ENCODE peak calls at places on chromosomes 1 and 21, in nine cellular contexts. One of them, this sample, is unnamed.
A peak's percentile ranks its signal among the peaks of the same experiment; 100 is the strongest.

GRCh38 chr1:162412002-162412401 is at the start of gene SH2D1B:
- DNase-seq in gastrocnemius medialis: no peak
- DNase-seq in left ventricle myocardium inferior: no peak
- DNase-seq in mammary epithelial cell: peak; percentile 54
- DNase-seq in esophagus muscularis mucosa: no peak
- DNase-seq in cardiac muscle cell: no peak
- DNase-seq in suprapubic skin: no peak
- DNase-seq in neural progenitor cell: no peak
- DNase-seq in MM.1S: no peak
- DNase-seq in this sample: no peak

GRCh38 chr1:58584082-58584895 is 7.2 kb upstream of the TACSTD2 start:
- DNase-seq in cardiac muscle cell: peak; percentile 97
- DNase-seq in gastrocnemius medialis: no peak
- DNase-seq in neural progenitor cell: no peak
- DNase-seq in left ventricle myocardium inferior: no peak
- DNase-seq in mammary epithelial cell: peak; percentile 98
- DNase-seq in suprapubic skin: no peak
- DNase-seq in esophagus muscularis mucosa: no peak
- DNase-seq in MM.1S: peak; percentile 36
- DNase-seq in this sample: peak; percentile 89

GRCh38 chr1:11064942-11065341 is 5.1 kb upstream of the SRM start:
- DNase-seq in left ventricle myocardium inferior: no peak
- DNase-seq in MM.1S: no peak
- DNase-seq in mammary epithelial cell: no peak
- DNase-seq in suprapubic skin: no peak
- DNase-seq in gastrocnemius medialis: no peak
- DNase-seq in neural progenitor cell: no peak
- DNase-seq in esophagus muscularis mucosa: no peak
- DNase-seq in cardiac muscle cell: no peak
- DNase-seq in this sample: no peak

GRCh38 chr1:210340751-210341328 is 12.1 kb downstream of the HHAT start:
- DNase-seq in neural progenitor cell: no peak
- DNase-seq in mammary epithelial cell: no peak
- DNase-seq in esophagus muscularis mucosa: no peak
- DNase-seq in suprapubic skin: no peak
- DNase-seq in left ventricle myocardium inferior: no peak
- DNase-seq in MM.1S: no peak
- DNase-seq in cardiac muscle cell: no peak
- DNase-seq in gastrocnemius medialis: no peak
- DNase-seq in this sample: no peak

GRCh38 chr1:216531308-216532239 is 108.3 kb upstream of the USH2A start:
- DNase-seq in cardiac muscle cell: peak; percentile 48
- DNase-seq in neural progenitor cell: no peak
- DNase-seq in MM.1S: peak; percentile 41
- DNase-seq in left ventricle myocardium inferior: no peak
- DNase-seq in mammary epithelial cell: peak; percentile 5
- DNase-seq in esophagus muscularis mucosa: no peak
- DNase-seq in suprapubic skin: no peak
- DNase-seq in gastrocnemius medialis: no peak
- DNase-seq in this sample: no peak

GRCh38 chr1:33494929-33495328 is 22.5 kb downstream of the ZSCAN20 start:
- DNase-seq in neural progenitor cell: no peak
- DNase-seq in left ventricle myocardium inferior: no peak
- DNase-seq in gastrocnemius medialis: no peak
- DNase-seq in mammary epithelial cell: no peak
- DNase-seq in esophagus muscularis mucosa: no peak
- DNase-seq in suprapubic skin: no peak
- DNase-seq in MM.1S: no peak
- DNase-seq in cardiac muscle cell: no peak
- DNase-seq in this sample: no peak

GRCh38 chr1:230083746-230084407 is 16.8 kb downstream of the GALNT2 start:
- DNase-seq in esophagus muscularis mucosa: no peak
- DNase-seq in mammary epithelial cell: no peak
- DNase-seq in cardiac muscle cell: no peak
- DNase-seq in left ventricle myocardium inferior: no peak
- DNase-seq in gastrocnemius medialis: no peak
- DNase-seq in suprapubic skin: no peak
- DNase-seq in MM.1S: no peak
- DNase-seq in neural progenitor cell: no peak
- DNase-seq in this sample: no peak

GRCh38 chr1:14982029-14982428 is 171.5 kb upstream of the TMEM51 start:
- DNase-seq in MM.1S: no peak
- DNase-seq in left ventricle myocardium inferior: no peak
- DNase-seq in esophagus muscularis mucosa: no peak
- DNase-seq in neural progenitor cell: no peak
- DNase-seq in mammary epithelial cell: no peak
- DNase-seq in cardiac muscle cell: no peak
- DNase-seq in gastrocnemius medialis: no peak
- DNase-seq in suprapubic skin: no peak
- DNase-seq in this sample: no peak

GRCh38 chr1:106768501-106768900 is 288.0 kb upstream of the PRMT6 start:
- DNase-seq in mammary epithelial cell: peak; percentile 61
- DNase-seq in gastrocnemius medialis: no peak
- DNase-seq in neural progenitor cell: no peak
- DNase-seq in left ventricle myocardium inferior: no peak
- DNase-seq in MM.1S: no peak
- DNase-seq in esophagus muscularis mucosa: no peak
- DNase-seq in suprapubic skin: no peak
- DNase-seq in cardiac muscle cell: peak; percentile 56
- DNase-seq in this sample: no peak

GRCh38 chr1:203320546-203321272 is 15.4 kb downstream of the BTG2 start:
- DNase-seq in suprapubic skin: no peak
- DNase-seq in gastrocnemius medialis: peak; percentile 25
- DNase-seq in neural progenitor cell: peak; percentile 56
- DNase-seq in left ventricle myocardium inferior: peak; percentile 49
- DNase-seq in MM.1S: peak; percentile 100
- DNase-seq in mammary epithelial cell: peak; percentile 51
- DNase-seq in esophagus muscularis mucosa: no peak
- DNase-seq in cardiac muscle cell: peak; percentile 76
- DNase-seq in this sample: peak; percentile 73

GRCh38 chr1:33502726-33503125 is 30.3 kb downstream of the ZSCAN20 start:
- DNase-seq in esophagus muscularis mucosa: no peak
- DNase-seq in gastrocnemius medialis: no peak
- DNase-seq in MM.1S: no peak
- DNase-seq in mammary epithelial cell: peak; percentile 58
- DNase-seq in cardiac muscle cell: peak; percentile 20
- DNase-seq in suprapubic skin: no peak
- DNase-seq in left ventricle myocardium inferior: no peak
- DNase-seq in neural progenitor cell: no peak
- DNase-seq in this sample: no peak

GRCh38 chr1:88013485-88013884 is 670.6 kb upstream of the PKN2 start:
- DNase-seq in suprapubic skin: no peak
- DNase-seq in MM.1S: no peak
- DNase-seq in gastrocnemius medialis: no peak
- DNase-seq in mammary epithelial cell: peak; percentile 37
- DNase-seq in neural progenitor cell: no peak
- DNase-seq in cardiac muscle cell: peak; percentile 6
- DNase-seq in left ventricle myocardium inferior: no peak
- DNase-seq in esophagus muscularis mucosa: no peak
- DNase-seq in this sample: no peak

GRCh38 chr1:40673452-40673851 is 8.0 kb upstream of the RIMS3 start:
- DNase-seq in esophagus muscularis mucosa: no peak
- DNase-seq in suprapubic skin: no peak
- DNase-seq in cardiac muscle cell: no peak
- DNase-seq in mammary epithelial cell: no peak
- DNase-seq in left ventricle myocardium inferior: no peak
- DNase-seq in MM.1S: no peak
- DNase-seq in neural progenitor cell: no peak
- DNase-seq in gastrocnemius medialis: no peak
- DNase-seq in this sample: no peak

DNA sequence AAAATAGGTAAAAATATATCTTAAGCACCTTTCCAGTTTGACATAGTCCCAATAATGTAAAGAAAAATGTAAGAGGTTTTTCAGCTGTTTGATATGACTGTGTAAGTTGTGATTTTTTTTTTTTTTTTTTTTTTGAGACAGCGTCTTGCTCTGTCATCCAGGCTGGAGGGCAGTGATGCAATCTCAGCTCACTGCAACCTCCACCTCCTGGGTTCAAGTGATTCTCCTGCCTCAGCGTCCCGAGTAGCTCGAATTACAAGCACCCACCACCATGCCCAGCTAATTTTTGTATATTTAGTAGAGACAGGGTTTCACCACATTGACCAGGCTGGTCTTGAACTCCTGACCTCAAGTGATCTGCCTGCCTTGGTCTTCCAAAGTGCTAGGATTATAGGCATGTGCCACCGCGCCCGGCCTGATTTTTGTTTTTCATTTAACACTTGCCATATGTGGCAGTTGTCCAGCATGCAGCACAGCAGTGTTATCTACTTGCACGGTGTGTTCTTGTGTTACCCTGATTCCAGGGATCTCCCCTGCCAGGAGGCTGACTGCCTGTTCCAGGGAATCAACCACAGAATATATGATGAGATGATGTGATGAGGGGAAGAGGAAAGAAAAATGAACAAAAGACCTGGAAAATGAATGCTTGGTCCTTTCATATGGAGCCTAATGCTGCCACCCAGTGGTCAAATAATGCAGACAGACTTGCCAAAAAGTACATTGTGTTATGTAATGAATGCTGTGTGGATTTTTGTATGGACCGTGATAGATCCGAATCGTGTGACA is 79.0 kb downstream of the RAVER2 start:
- DNase-seq in cardiac muscle cell: peak; percentile 86
- DNase-seq in esophagus muscularis mucosa: no peak
- DNase-seq in mammary epithelial cell: peak; percentile 59
- DNase-seq in left ventricle myocardium inferior: peak; percentile 26
- DNase-seq in gastrocnemius medialis: no peak
- DNase-seq in suprapubic skin: no peak
- DNase-seq in neural progenitor cell: peak; percentile 83
- DNase-seq in MM.1S: peak; percentile 68
- DNase-seq in this sample: no peak
- TF ChIP-seq CTCF in cardiac muscle cell: peak; percentile 67
- TF ChIP-seq CTCF in esophagus muscularis mucosa: peak; percentile 81
- TF ChIP-seq CTCF in mammary epithelial cell: peak; percentile 83
- TF ChIP-seq CTCF in left ventricle myocardium inferior: peak; percentile 86
- TF ChIP-seq CTCF in gastrocnemius medialis: peak; percentile 81
- TF ChIP-seq CTCF in suprapubic skin: peak; percentile 61
- TF ChIP-seq CTCF in neural progenitor cell: peak; percentile 94
- TF ChIP-seq CTCF in MM.1S: peak; percentile 82
- TF ChIP-seq CTCF in this sample: peak; percentile 65

GRCh38 chr21:43835861-43836260 is 29.2 kb upstream of the AGPAT3 start:
- DNase-seq in suprapubic skin: no peak
- DNase-seq in MM.1S: no peak
- DNase-seq in mammary epithelial cell: no peak
- DNase-seq in esophagus muscularis mucosa: no peak
- DNase-seq in cardiac muscle cell: no peak
- DNase-seq in left ventricle myocardium inferior: no peak
- DNase-seq in gastrocnemius medialis: no peak
- DNase-seq in neural progenitor cell: no peak
- DNase-seq in this sample: no peak
- H3K4me3 ChIP-seq in suprapubic skin: no peak overlapping the region
- H3K4me3 ChIP-seq in MM.1S: no peak overlapping the region
- H3K4me3 ChIP-seq in mammary epithelial cell: no peak overlapping the region
- H3K4me3 ChIP-seq in esophagus muscularis mucosa: no peak overlapping the region
- H3K4me3 ChIP-seq in cardiac muscle cell: no peak overlapping the region
- H3K4me3 ChIP-seq in left ventricle myocardium inferior: no peak overlapping the region
- H3K4me3 ChIP-seq in gastrocnemius medialis: no peak overlapping the region
- H3K4me3 ChIP-seq in neural progenitor cell: no peak overlapping the region
- H3K4me3 ChIP-seq in this sample: no peak overlapping the region

GRCh38 chr1:110953031-110953430 is 10.7 kb downstream of the LRIF1 start:
- DNase-seq in neural progenitor cell: no peak
- DNase-seq in esophagus muscularis mucosa: no peak
- DNase-seq in left ventricle myocardium inferior: no peak
- DNase-seq in suprapubic skin: no peak
- DNase-seq in gastrocnemius medialis: no peak
- DNase-seq in MM.1S: no peak
- DNase-seq in mammary epithelial cell: no peak
- DNase-seq in cardiac muscle cell: no peak
- DNase-seq in this sample: no peak

GRCh38 chr1:110960777-110961420 is 2.8 kb downstream of the LRIF1 start:
- DNase-seq in suprapubic skin: no peak
- DNase-seq in cardiac muscle cell: no peak
- DNase-seq in MM.1S: no peak
- DNase-seq in neural progenitor cell: no peak
- DNase-seq in mammary epithelial cell: no peak
- DNase-seq in gastrocnemius medialis: no peak
- DNase-seq in esophagus muscularis mucosa: no peak
- DNase-seq in left ventricle myocardium inferior: no peak
- DNase-seq in this sample: no peak

GRCh38 chr1:110957798-110958197 is 5.9 kb downstream of the LRIF1 start:
- DNase-seq in MM.1S: no peak
- DNase-seq in esophagus muscularis mucosa: no peak
- DNase-seq in gastrocnemius medialis: no peak
- DNase-seq in mammary epithelial cell: no peak
- DNase-seq in cardiac muscle cell: no peak
- DNase-seq in left ventricle myocardium inferior: no peak
- DNase-seq in neural progenitor cell: no peak
- DNase-seq in suprapubic skin: no peak
- DNase-seq in this sample: no peak

GRCh38 chr1:110952031-110952430 is 11.7 kb downstream of the LRIF1 start:
- DNase-seq in neural progenitor cell: no peak
- DNase-seq in MM.1S: no peak
- DNase-seq in esophagus muscularis mucosa: no peak
- DNase-seq in left ventricle myocardium inferior: no peak
- DNase-seq in mammary epithelial cell: no peak
- DNase-seq in suprapubic skin: no peak
- DNase-seq in gastrocnemius medialis: no peak
- DNase-seq in cardiac muscle cell: no peak
- DNase-seq in this sample: no peak

GRCh38 chr1:110956586-110956985 is 7.1 kb downstream of the LRIF1 start:
- DNase-seq in suprapubic skin: no peak
- DNase-seq in neural progenitor cell: no peak
- DNase-seq in esophagus muscularis mucosa: no peak
- DNase-seq in gastrocnemius medialis: no peak
- DNase-seq in cardiac muscle cell: no peak
- DNase-seq in mammary epithelial cell: no peak
- DNase-seq in left ventricle myocardium inferior: no peak
- DNase-seq in MM.1S: no peak
- DNase-seq in this sample: no peak
- H3K27ac ChIP-seq in suprapubic skin: no peak overlapping the region
- H3K27ac ChIP-seq in neural progenitor cell: no peak overlapping the region
- H3K27ac ChIP-seq in esophagus muscularis mucosa: no peak overlapping the region
- H3K27ac ChIP-seq in gastrocnemius medialis: no peak overlapping the region
- H3K27ac ChIP-seq in cardiac muscle cell: no peak overlapping the region
- H3K27ac ChIP-seq in mammary epithelial cell: no peak overlapping the region
- H3K27ac ChIP-seq in left ventricle myocardium inferior: no peak overlapping the region
- H3K27ac ChIP-seq in MM.1S: no peak overlapping the region
- H3K27ac ChIP-seq in this sample: no peak overlapping the region

GRCh38 chr21:39456665-39457064 is 4.9 kb downstream of the SH3BGR start:
- DNase-seq in mammary epithelial cell: no peak
- DNase-seq in left ventricle myocardium inferior: no peak
- DNase-seq in neural progenitor cell: peak; percentile 22
- DNase-seq in cardiac muscle cell: no peak
- DNase-seq in gastrocnemius medialis: no peak
- DNase-seq in MM.1S: no peak
- DNase-seq in suprapubic skin: no peak
- DNase-seq in esophagus muscularis mucosa: no peak
- DNase-seq in this sample: no peak
- TF ChIP-seq CTCF in mammary epithelial cell: peak; percentile 45
- TF ChIP-seq CTCF in left ventricle myocardium inferior: peak; percentile 37
- TF ChIP-seq CTCF in neural progenitor cell: peak; percentile 26
- TF ChIP-seq CTCF in cardiac muscle cell: no peak
- TF ChIP-seq CTCF in gastrocnemius medialis: no peak
- TF ChIP-seq CTCF in MM.1S: peak; percentile 40
- TF ChIP-seq CTCF in suprapubic skin: no peak
- TF ChIP-seq CTCF in esophagus muscularis mucosa: no peak
- TF ChIP-seq CTCF in this sample: no peak